ENCODE peak calls at places on chromosomes 4 and X, in nine cellular contexts. W is HEK293T; T is cardiac fibroblast; B is activated CD8-positive, alpha-beta T cell treated with anti-CD3 and anti-CD28 coated beads, Interleukin-2, amount 10 ng/mL, durations not matched to agents 7 days and 5 days; I is RPMI7951; Z is GM18507; P is GM13977; A is substantia nigra; R is foreskin fibroblast. F is an unnamed sample.

GRCh38 chr4:95548738-95549245 is at the start of gene UNC5C:
- DNase-seq in W (peak; percentile 65), T (peak; percentile 92), B (no peak), I (peak; percentile 3), Z (no peak), P (no peak), A (no peak), R (peak; percentile 28), F (no peak)

GRCh38 chr4:105894570-105895323 is 524 bp upstream of the NPNT start:
- DNase-seq in W (peak; percentile 39), T (peak; percentile 7), B (no peak), I (peak; percentile 1), Z (no peak), P (peak; percentile 45), A (no peak), R (peak; percentile 29), F (no peak)

GRCh38 chr4:146134761-146135160 is 40.8 kb upstream of the LSM6 start:
- DNase-seq in W (no peak), T (peak; percentile 10), B (no peak), I (no peak), Z (no peak), P (no peak), A (no peak), R (peak; percentile 4), F (no peak)

GRCh38 chr4:176469546-176469945 is 149.8 kb downstream of the SPCS3 start:
- DNase-seq in W (no peak), T (no peak), B (no peak), I (no peak), Z (no peak), P (no peak), A (no peak), R (no peak), F (peak; percentile 61)

GRCh38 chr4:41525129-41525528 is 12.8 kb upstream of the LIMCH1 start:
- DNase-seq in W (no peak), T (peak; percentile 86), B (no peak), I (peak; percentile 86), Z (no peak), P (no peak), A (no peak), R (no peak), F (no peak)

GRCh38 chrX:49251325-49251724 is 13.2 kb downstream of the FOXP3 start:
- DNase-seq in W (no peak), T (no peak), B (no peak), I (no peak), Z (no peak), P (no peak), A (no peak), R (no peak), F (no peak)

GRCh38 chr4:81664079-81664478 is 192.4 kb upstream of the RASGEF1B start:
- DNase-seq in W (no peak), T (peak; percentile 28), B (no peak), I (no peak), Z (no peak), P (no peak), A (no peak), R (no peak), F (no peak)

GRCh38 chr4:27791640-27792039 is 931.0 kb downstream of the STIM2 start:
- DNase-seq in W (no peak), T (peak; percentile 3), B (no peak), I (no peak), Z (no peak), P (no peak), A (no peak), R (peak; percentile 4), F (peak; percentile 74)

GRCh38 chrX:47991263-47992092 is 12.3 kb downstream of the ZNF182 start:
- DNase-seq in W (no peak), T (peak; percentile 14), B (no peak), I (peak; percentile 84), Z (no peak), P (no peak), A (no peak), R (peak; percentile 50), F (peak; percentile 48)

GRCh38 chr4:40550900-40551546 is 78.6 kb downstream of the RBM47 start:
- DNase-seq in W (no peak), T (peak; percentile 74), B (peak; percentile 65), I (peak; percentile 48), Z (no peak), P (peak; percentile 52), A (no peak), R (peak; percentile 44), F (peak; percentile 24)

GRCh38 chr4:6576512-6576911 is 1.5 kb downstream of the MAN2B2 start:
- DNase-seq in W (no peak), T (no peak), B (no peak), I (no peak), Z (no peak), P (no peak), A (no peak), R (no peak), F (no peak)